ENCODE peak calls at places on chromosomes 2 and 18, in five cellular contexts. N, M, Y, E and L are unnamed samples.

GRCh38 chr18:11989966-11990380 is 8.7 kb downstream of the IMPA2 start:
- DNase-seq in N (no peak), M (no peak), Y (no peak), E (no peak), L (no peak)

GRCh38 chr18:54479365-54479764 is 111.7 kb upstream of the DYNAP start:
- DNase-seq in N (no peak), M (no peak), Y (no peak), E (no peak), L (no peak)

GRCh38 chr18:961644-962355 is 57.1 kb downstream of the ADCYAP1 start:
- DNase-seq in N (no peak), M (peak; percentile 43), Y (peak; percentile 53), E (peak; percentile 6), L (peak; percentile 10)

GRCh38 chr2:217799553-217800432 is 203.0 kb downstream of the TNS1 start:
- DNase-seq in N (peak; percentile 43), M (no peak), Y (no peak), E (no peak), L (no peak)

GRCh38 chr2:65416945-65417344 is 15.5 kb downstream of the SPRED2 start:
- DNase-seq in N (no peak), M (no peak), Y (peak; percentile 78), E (no peak), L (no peak)

GRCh38 chr2:15814946-15815345 is 125.4 kb upstream of the MYCN start:
- DNase-seq in N (no peak), M (no peak), Y (no peak), E (no peak), L (no peak)

GRCh38 chr18:80232710-80233109 is 14.6 kb downstream of the PARD6G start:
- DNase-seq in N (no peak), M (no peak), Y (no peak), E (no peak), L (no peak)

GRCh38 chr2:234955971-234956509 is 4.2 kb downstream of the SH3BP4 start:
- DNase-seq in N (no peak), M (no peak), Y (no peak), E (no peak), L (no peak)

GRCh38 chr2:234841321-234842015 is 110.3 kb upstream of the SH3BP4 start:
- DNase-seq in N (no peak), M (no peak), Y (peak; percentile 57), E (no peak), L (no peak)

GRCh38 chr18:77089796-77090285 is 42.7 kb downstream of the MBP start:
- DNase-seq in N (no peak), M (no peak), Y (no peak), E (no peak), L (no peak)

GRCh38 chr2:170243118-170243837 is 65.3 kb downstream of the MYO3B start:
- DNase-seq in N (no peak), M (no peak), Y (no peak), E (no peak), L (no peak)

GRCh38 chr2:236894791-236895190 is 190.9 kb upstream of the COPS8 start:
- DNase-seq in N (no peak), M (no peak), Y (no peak), E (no peak), L (no peak)

GRCh38 chr2:127196998-127197397 is 23.1 kb downstream of the CYP27C1 start:
- DNase-seq in N (no peak), M (peak; percentile 34), Y (peak; percentile 70), E (no peak), L (no peak)

GRCh38 chr18:76584414-76585310 is 89.6 kb upstream of the ZNF516 start:
- DNase-seq in N (no peak), M (no peak), Y (no peak), E (no peak), L (no peak)

GRCh38 chr2:104375206-104375605 is 478.7 kb upstream of the POU3F3 start:
- DNase-seq in N (no peak), M (no peak), Y (peak; percentile 14), E (no peak), L (no peak)

GRCh38 chr2:45391866-45392265 is 219.2 kb downstream of the SRBD1 start:
- DNase-seq in N (no peak), M (no peak), Y (no peak), E (no peak), L (no peak)

GRCh38 chr2:119307419-119308140 is 59.1 kb downstream of the C2orf76 start:
- DNase-seq in N (no peak), M (no peak), Y (no peak), E (no peak), L (no peak)

GRCh38 chr2:85936421-85937068 is 47.8 kb upstream of the ST3GAL5 start:
- DNase-seq in N (no peak), M (no peak), Y (peak; percentile 48), E (no peak), L (no peak)

GRCh38 chr18:13473751-13474150 is 252.6 kb downstream of the FAM210A start:
- DNase-seq in N (no peak), M (no peak), Y (no peak), E (no peak), L (no peak)

GRCh38 chr2:220104871-220105351 is 477.5 kb downstream of the SLC4A3 start:
- DNase-seq in N (no peak), M (peak; percentile 52), Y (peak; percentile 17), E (no peak), L (peak; percentile 32)

GRCh38 chr2:171630812-171631626 is 56.2 kb upstream of the DYNC1I2 start:
- DNase-seq in N (no peak), M (peak; percentile 2), Y (peak; percentile 3), E (no peak), L (no peak)

GRCh38 chr18:74316257-74317180 is 880 bp downstream of the C18orf63 start:
- DNase-seq in N (no peak), M (peak; percentile 64), Y (no peak), E (no peak), L (no peak)

GRCh38 chr18:58385472-58385871 is 243.4 kb downstream of the ALPK2 start:
- DNase-seq in N (no peak), M (no peak), Y (no peak), E (no peak), L (no peak)

GRCh38 chr18:68693091-68693815 is 21.7 kb downstream of the TMX3 start:
- DNase-seq in N (no peak), M (no peak), Y (no peak), E (no peak), L (no peak)

GRCh38 chr18:79379931-79380815 is 15.6 kb upstream of the NFATC1 start:
- DNase-seq in N (peak; percentile 21), M (no peak), Y (no peak), E (no peak), L (no peak)

GRCh38 chr2:50178050-50178449 is 853.9 kb downstream of the NRXN1 start:
- DNase-seq in N (no peak), M (no peak), Y (no peak), E (no peak), L (peak; percentile 86)

GRCh38 chr2:131038258-131039100 is 54.8 kb downstream of the FAM168B start:
- DNase-seq in N (no peak), M (no peak), Y (no peak), E (no peak), L (no peak)

GRCh38 chr18:49725809-49726514 is 87.4 kb downstream of the ACAA2 start:
- DNase-seq in N (peak; percentile 66), M (peak; percentile 36), Y (peak; percentile 84), E (no peak), L (peak; percentile 87)

GRCh38 chr18:36392163-36392887 is 94.8 kb downstream of the FHOD3 start:
- DNase-seq in N (no peak), M (no peak), Y (no peak), E (no peak), L (peak; percentile 44)

GRCh38 chr18:71485578-71485977 is 1058.6 kb downstream of the CBLN2 start:
- DNase-seq in N (no peak), M (peak; percentile 70), Y (no peak), E (no peak), L (no peak)

GRCh38 chr2:95384854-95385569 is 17.5 kb upstream of the FAHD2A start:
- DNase-seq in N (peak; percentile 77), M (no peak), Y (no peak), E (no peak), L (no peak)

GRCh38 chr2:71991397-71991796 is 156.3 kb downstream of the CYP26B1 start:
- DNase-seq in N (no peak), M (no peak), Y (no peak), E (no peak), L (no peak)

GRCh38 chr2:6103949-6104348 is 411.8 kb downstream of the SOX11 start:
- DNase-seq in N (no peak), M (peak; percentile 4), Y (peak; percentile 38), E (no peak), L (no peak)

GRCh38 chr2:128686881-128687550 is 368.3 kb upstream of the HS6ST1 start:
- DNase-seq in N (no peak), M (no peak), Y (no peak), E (no peak), L (no peak)